ENCODE peak calls at places on chromosomes 11 and 22, in five cellular contexts. One of them, this sample, is unnamed.

GRCh38 chr11:877565-877964 is 33.0 kb downstream of the CHID1 start:
- DNase-seq in fibroblast of lung: no peak
- DNase-seq in mesenchymal stem cell: no peak
- DNase-seq in OCI-LY7: peak; percentile 62
- DNase-seq in heart left ventricle: no peak
- DNase-seq in this sample: no peak

GRCh38 chr11:72716291-72716690 is 35.9 kb downstream of the ARAP1 start:
- DNase-seq in fibroblast of lung: peak; percentile 28
- DNase-seq in mesenchymal stem cell: peak; percentile 24
- DNase-seq in OCI-LY7: no peak
- DNase-seq in heart left ventricle: no peak
- DNase-seq in this sample: no peak

GRCh38 chr11:60840711-60841430 is 1.0 kb upstream of the CCDC86 start:
- DNase-seq in fibroblast of lung: peak; percentile 94
- DNase-seq in mesenchymal stem cell: peak; percentile 86
- DNase-seq in OCI-LY7: no peak
- DNase-seq in heart left ventricle: peak; percentile 69
- DNase-seq in this sample: no peak

GRCh38 chr11:69523453-69523852 is 42.0 kb downstream of the LINC01488 start:
- DNase-seq in fibroblast of lung: no peak
- DNase-seq in mesenchymal stem cell: no peak
- DNase-seq in OCI-LY7: no peak
- DNase-seq in heart left ventricle: no peak
- DNase-seq in this sample: no peak

GRCh38 chr11:119551726-119552510 is 128.9 kb upstream of the THY1 start:
- DNase-seq in fibroblast of lung: no peak
- DNase-seq in mesenchymal stem cell: no peak
- DNase-seq in OCI-LY7: no peak
- DNase-seq in heart left ventricle: no peak
- DNase-seq in this sample: no peak

GRCh38 chr11:63997801-63998332 is 11.6 kb downstream of the OTUB1 start:
- DNase-seq in fibroblast of lung: no peak
- DNase-seq in mesenchymal stem cell: no peak
- DNase-seq in OCI-LY7: no peak
- DNase-seq in heart left ventricle: no peak
- DNase-seq in this sample: no peak

GRCh38 chr11:129368889-129369672 is 6.6 kb upstream of the BARX2 start:
- DNase-seq in fibroblast of lung: no peak
- DNase-seq in mesenchymal stem cell: no peak
- DNase-seq in OCI-LY7: no peak
- DNase-seq in heart left ventricle: no peak
- DNase-seq in this sample: no peak

GRCh38 chr11:12963789-12964536 is 45.2 kb upstream of the RASSF10 start:
- DNase-seq in fibroblast of lung: peak; percentile 61
- DNase-seq in mesenchymal stem cell: peak; percentile 65
- DNase-seq in OCI-LY7: peak; percentile 57
- DNase-seq in heart left ventricle: peak; percentile 69
- DNase-seq in this sample: peak; percentile 38

GRCh38 chr11:72238040-72238450 is 5.9 kb downstream of the PHOX2A start:
- DNase-seq in fibroblast of lung: peak; percentile 68
- DNase-seq in mesenchymal stem cell: peak; percentile 72
- DNase-seq in OCI-LY7: peak; percentile 72
- DNase-seq in heart left ventricle: no peak
- DNase-seq in this sample: peak; percentile 29

GRCh38 chr11:28962492-28962891 is 854.3 kb downstream of the METTL15 start:
- DNase-seq in fibroblast of lung: no peak
- DNase-seq in mesenchymal stem cell: no peak
- DNase-seq in OCI-LY7: no peak
- DNase-seq in heart left ventricle: no peak
- DNase-seq in this sample: no peak

GRCh38 chr11:1776331-1776851 is 12.7 kb upstream of the CTSD start:
- DNase-seq in fibroblast of lung: no peak
- DNase-seq in mesenchymal stem cell: no peak
- DNase-seq in OCI-LY7: no peak
- DNase-seq in heart left ventricle: no peak
- DNase-seq in this sample: no peak

GRCh38 chr11:131042711-131043110 is 126.4 kb upstream of the SNX19 start:
- DNase-seq in fibroblast of lung: no peak
- DNase-seq in mesenchymal stem cell: no peak
- DNase-seq in OCI-LY7: no peak
- DNase-seq in heart left ventricle: no peak
- DNase-seq in this sample: no peak

GRCh38 chr22:39664485-39665200 is 94.1 kb downstream of the CACNA1I start:
- DNase-seq in fibroblast of lung: no peak
- DNase-seq in mesenchymal stem cell: no peak
- DNase-seq in OCI-LY7: no peak
- DNase-seq in heart left ventricle: no peak
- DNase-seq in this sample: peak; percentile 54

GRCh38 chr11:127804775-127805446 is 782.4 kb downstream of the ETS1 start:
- DNase-seq in fibroblast of lung: no peak
- DNase-seq in mesenchymal stem cell: no peak
- DNase-seq in OCI-LY7: no peak
- DNase-seq in heart left ventricle: no peak
- DNase-seq in this sample: no peak

GRCh38 chr11:34641456-34641855 is 20.6 kb downstream of the EHF start:
- DNase-seq in fibroblast of lung: no peak
- DNase-seq in mesenchymal stem cell: no peak
- DNase-seq in OCI-LY7: no peak
- DNase-seq in heart left ventricle: no peak
- DNase-seq in this sample: no peak

GRCh38 chr11:77312107-77312506 is 10.6 kb upstream of the GDPD4 start:
- DNase-seq in fibroblast of lung: no peak
- DNase-seq in mesenchymal stem cell: no peak
- DNase-seq in OCI-LY7: no peak
- DNase-seq in heart left ventricle: no peak
- DNase-seq in this sample: no peak

GRCh38 chr11:68780829-68781228 is 29.5 kb upstream of the TESMIN start:
- DNase-seq in fibroblast of lung: no peak
- DNase-seq in mesenchymal stem cell: no peak
- DNase-seq in OCI-LY7: peak; percentile 8
- DNase-seq in heart left ventricle: peak; percentile 80
- DNase-seq in this sample: no peak

GRCh38 chr11:34242037-34242625 is 115.7 kb downstream of the ABTB2 start:
- DNase-seq in fibroblast of lung: no peak
- DNase-seq in mesenchymal stem cell: no peak
- DNase-seq in OCI-LY7: no peak
- DNase-seq in heart left ventricle: no peak
- DNase-seq in this sample: no peak

GRCh38 chr11:6618117-6619020 is 853 bp downstream of the TPP1 start:
- DNase-seq in fibroblast of lung: peak; percentile 80
- DNase-seq in mesenchymal stem cell: peak; percentile 97
- DNase-seq in OCI-LY7: peak; percentile 12
- DNase-seq in heart left ventricle: no peak
- DNase-seq in this sample: peak; percentile 39

GRCh38 chr22:44357962-44358553 is 45.3 kb upstream of the SHISAL1 start:
- DNase-seq in fibroblast of lung: peak; percentile 26
- DNase-seq in mesenchymal stem cell: peak; percentile 59
- DNase-seq in OCI-LY7: no peak
- DNase-seq in heart left ventricle: peak; percentile 60
- DNase-seq in this sample: no peak

GRCh38 chr11:45736424-45736823 is 68.5 kb upstream of the SLC35C1 start:
- DNase-seq in fibroblast of lung: peak; percentile 26
- DNase-seq in mesenchymal stem cell: peak; percentile 28
- DNase-seq in OCI-LY7: no peak
- DNase-seq in heart left ventricle: no peak
- DNase-seq in this sample: no peak

GRCh38 chr11:4926607-4927006 is 2.5 kb upstream of the OR51G1 start:
- DNase-seq in fibroblast of lung: no peak
- DNase-seq in mesenchymal stem cell: no peak
- DNase-seq in OCI-LY7: no peak
- DNase-seq in heart left ventricle: no peak
- DNase-seq in this sample: no peak

GRCh38 chr11:99229544-99229943 is 208.8 kb downstream of the CNTN5 start:
- DNase-seq in fibroblast of lung: no peak
- DNase-seq in mesenchymal stem cell: no peak
- DNase-seq in OCI-LY7: no peak
- DNase-seq in heart left ventricle: no peak
- DNase-seq in this sample: no peak

GRCh38 chr22:47724751-47725150 is 962.3 kb downstream of the TBC1D22A start:
- DNase-seq in fibroblast of lung: no peak
- DNase-seq in mesenchymal stem cell: no peak
- DNase-seq in OCI-LY7: no peak
- DNase-seq in heart left ventricle: no peak
- DNase-seq in this sample: no peak

GRCh38 chr11:70699294-70700221 is 301.2 kb downstream of the CTTN start:
- DNase-seq in fibroblast of lung: no peak
- DNase-seq in mesenchymal stem cell: peak; percentile 51
- DNase-seq in OCI-LY7: peak; percentile 10
- DNase-seq in heart left ventricle: no peak
- DNase-seq in this sample: no peak

GRCh38 chr11:115267228-115267627 is 237.0 kb downstream of the CADM1 start:
- DNase-seq in fibroblast of lung: no peak
- DNase-seq in mesenchymal stem cell: no peak
- DNase-seq in OCI-LY7: no peak
- DNase-seq in heart left ventricle: no peak
- DNase-seq in this sample: no peak

GRCh38 chr11:112248216-112248615 is 12.4 kb downstream of the PLET1 start:
- DNase-seq in fibroblast of lung: peak; percentile 54
- DNase-seq in mesenchymal stem cell: peak; percentile 49
- DNase-seq in OCI-LY7: no peak
- DNase-seq in heart left ventricle: no peak
- DNase-seq in this sample: no peak

GRCh38 chr22:38953091-38953490 is 4.3 kb upstream of the APOBEC3A start:
- DNase-seq in fibroblast of lung: no peak
- DNase-seq in mesenchymal stem cell: no peak
- DNase-seq in OCI-LY7: no peak
- DNase-seq in heart left ventricle: no peak
- DNase-seq in this sample: no peak

GRCh38 chr22:28976588-28976987 is 85.0 kb downstream of the C22orf31 start:
- DNase-seq in fibroblast of lung: peak; percentile 83
- DNase-seq in mesenchymal stem cell: peak; percentile 62
- DNase-seq in OCI-LY7: no peak
- DNase-seq in heart left ventricle: no peak
- DNase-seq in this sample: no peak

GRCh38 chr11:86303257-86303656 is 1.2 kb downstream of the HIKESHI start:
- DNase-seq in fibroblast of lung: no peak
- DNase-seq in mesenchymal stem cell: peak; percentile 23
- DNase-seq in OCI-LY7: no peak
- DNase-seq in heart left ventricle: no peak
- DNase-seq in this sample: no peak

GRCh38 chr11:86302092-86302793 is at the start of gene HIKESHI:
- DNase-seq in fibroblast of lung: peak; percentile 98
- DNase-seq in mesenchymal stem cell: peak; percentile 95
- DNase-seq in OCI-LY7: peak; percentile 95
- DNase-seq in heart left ventricle: peak; percentile 100
- DNase-seq in this sample: peak; percentile 70

DNA sequence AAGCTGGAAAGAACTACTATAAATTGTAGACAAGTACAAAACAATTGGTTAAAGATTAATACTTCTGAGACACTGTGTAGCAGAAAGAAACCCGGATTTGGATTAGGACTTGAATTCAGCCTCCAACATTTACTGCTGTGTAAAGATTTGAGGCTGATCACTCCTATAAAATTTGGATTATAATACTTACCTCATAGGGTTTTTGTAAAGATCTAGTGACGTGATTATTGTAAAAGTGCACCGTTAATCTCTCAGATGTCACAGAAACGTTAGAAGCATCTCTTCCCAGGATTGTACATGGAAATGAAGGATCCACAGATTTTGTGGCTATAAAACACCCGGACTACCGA is 323 bp upstream of the HIKESHI start:
- DNase-seq in fibroblast of lung: no peak
- DNase-seq in mesenchymal stem cell: no peak
- DNase-seq in OCI-LY7: no peak
- DNase-seq in heart left ventricle: no peak
- DNase-seq in this sample: no peak
- H3K27ac ChIP-seq in fibroblast of lung: no peak overlapping the region
- H3K27ac ChIP-seq in mesenchymal stem cell: no peak overlapping the region
- H3K27ac ChIP-seq in OCI-LY7: no peak overlapping the region
- H3K27ac ChIP-seq in heart left ventricle: peak overlapping the region; percentile 83
- H3K27ac ChIP-seq in this sample: peak overlapping the region; percentile 86

GRCh38 chr11:10590516-10590915 is 22.1 kb upstream of the LYVE1 start:
- DNase-seq in fibroblast of lung: peak; percentile 41
- DNase-seq in mesenchymal stem cell: no peak
- DNase-seq in OCI-LY7: no peak
- DNase-seq in heart left ventricle: no peak
- DNase-seq in this sample: no peak

GRCh38 chr11:10588904-10589303 is 20.4 kb upstream of the LYVE1 start:
- DNase-seq in fibroblast of lung: no peak
- DNase-seq in mesenchymal stem cell: peak; percentile 49
- DNase-seq in OCI-LY7: no peak
- DNase-seq in heart left ventricle: no peak
- DNase-seq in this sample: no peak

GRCh38 chr11:10584071-10584501 is 15.6 kb upstream of the LYVE1 start:
- DNase-seq in fibroblast of lung: peak; percentile 86
- DNase-seq in mesenchymal stem cell: peak; percentile 52
- DNase-seq in OCI-LY7: no peak
- DNase-seq in heart left ventricle: no peak
- DNase-seq in this sample: no peak

GRCh38 chr11:10591741-10592140 is 23.3 kb upstream of the LYVE1 start:
- DNase-seq in fibroblast of lung: no peak
- DNase-seq in mesenchymal stem cell: no peak
- DNase-seq in OCI-LY7: no peak
- DNase-seq in heart left ventricle: no peak
- DNase-seq in this sample: no peak

GRCh38 chr11:10587995-10588394 is 19.5 kb upstream of the LYVE1 start:
- DNase-seq in fibroblast of lung: no peak
- DNase-seq in mesenchymal stem cell: no peak
- DNase-seq in OCI-LY7: no peak
- DNase-seq in heart left ventricle: no peak
- DNase-seq in this sample: no peak
- H3K4me1 ChIP-seq in fibroblast of lung: peaks cover 13% of the 10 kb centered on the region
- H3K4me1 ChIP-seq in mesenchymal stem cell: no peaks in the 10 kb centered on the region
- H3K4me1 ChIP-seq in OCI-LY7: no peaks in the 10 kb centered on the region
- H3K4me1 ChIP-seq in heart left ventricle: peaks cover 21% of the 10 kb centered on the region
- H3K4me1 ChIP-seq in this sample: no peaks in the 10 kb centered on the region

GRCh38 chr22:35430897-35431322 is 31.0 kb downstream of the MCM5 start:
- DNase-seq in fibroblast of lung: peak; percentile 82
- DNase-seq in mesenchymal stem cell: peak; percentile 97
- DNase-seq in OCI-LY7: peak; percentile 50
- DNase-seq in heart left ventricle: peak; percentile 93
- DNase-seq in this sample: peak; percentile 59
- H3K27ac ChIP-seq in fibroblast of lung: peak overlapping the region; percentile 38
- H3K27ac ChIP-seq in mesenchymal stem cell: peak overlapping the region; percentile 60
- H3K27ac ChIP-seq in OCI-LY7: no peak overlapping the region
- H3K27ac ChIP-seq in heart left ventricle: no peak overlapping the region
- H3K27ac ChIP-seq in this sample: no peak overlapping the region

DNA sequence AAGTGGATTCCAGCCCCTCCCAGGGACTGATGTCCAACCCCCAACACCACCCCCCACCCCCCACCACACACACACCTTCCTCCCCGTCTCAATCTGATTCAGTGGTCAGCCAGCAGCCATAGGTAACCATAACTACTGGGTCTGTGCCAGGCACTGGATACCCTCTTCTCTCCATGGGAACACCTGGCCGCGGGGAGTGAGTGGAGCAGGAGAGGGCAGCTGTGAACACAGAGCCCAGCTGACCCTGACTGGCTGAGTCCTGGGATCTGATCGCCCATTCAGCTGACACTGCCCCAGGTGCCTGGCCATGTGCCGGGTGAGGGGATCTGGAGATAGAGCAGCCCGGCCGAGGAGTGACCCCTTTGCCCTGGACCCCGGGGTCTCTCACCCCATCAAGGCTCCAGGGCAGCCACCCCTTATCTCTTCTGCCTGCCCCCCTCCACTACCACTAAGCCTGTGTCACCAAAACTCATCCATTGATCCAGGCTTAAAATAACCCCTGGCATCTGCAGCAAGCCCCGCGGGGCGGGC is 2.6 kb upstream of the SHISA8 start:
- DNase-seq in fibroblast of lung: no peak
- DNase-seq in mesenchymal stem cell: no peak
- DNase-seq in OCI-LY7: no peak
- DNase-seq in heart left ventricle: no peak
- DNase-seq in this sample: no peak
- H3K4me1 ChIP-seq in fibroblast of lung: no peaks in the 10 kb centered on the region
- H3K4me1 ChIP-seq in mesenchymal stem cell: peaks cover 41% of the 10 kb centered on the region
- H3K4me1 ChIP-seq in OCI-LY7: peaks cover 60% of the 10 kb centered on the region
- H3K4me1 ChIP-seq in heart left ventricle: peaks cover 23% of the 10 kb centered on the region
- H3K4me1 ChIP-seq in this sample: peaks cover 6% of the 10 kb centered on the region

GRCh38 chr11:94010136-94010535 is 11.0 kb upstream of the HEPHL1 start:
- DNase-seq in fibroblast of lung: no peak
- DNase-seq in mesenchymal stem cell: no peak
- DNase-seq in OCI-LY7: no peak
- DNase-seq in heart left ventricle: no peak
- DNase-seq in this sample: no peak
- H3K27ac ChIP-seq in fibroblast of lung: no peak overlapping the region
- H3K27ac ChIP-seq in mesenchymal stem cell: no peak overlapping the region
- H3K27ac ChIP-seq in OCI-LY7: no peak overlapping the region
- H3K27ac ChIP-seq in heart left ventricle: no peak overlapping the region
- H3K27ac ChIP-seq in this sample: no peak overlapping the region

This sample was measured in naive thymus-derived CD4-positive, alpha-beta T cell.